ENCODE peak calls at places on chromosomes 3 and 15, in nine cellular contexts. Z, D, J, I, V, X, S, R and F are unnamed samples.

GRCh38 chr15:26075770-26076169 is 212.6 kb upstream of the ATP10A start:
- DNase-seq in I (no peak), J (no peak), R (no peak), V (no peak), Z (no peak), S (no peak), X (no peak), D (no peak), F (no peak)

GRCh38 chr3:77186728-77187127 is 146.8 kb downstream of the ROBO2 start:
- DNase-seq in S (no peak), V (no peak), J (no peak), R (no peak), Z (no peak), D (no peak), X (no peak), I (no peak), F (no peak)

GRCh38 chr15:33934896-33935295 is 33.4 kb upstream of the CHRM5 start:
- DNase-seq in D (no peak), S (no peak), V (no peak), J (no peak), X (no peak), I (peak), Z (no peak), R (no peak), F (no peak)

GRCh38 chr3:177947901-177948300 is 588.3 kb upstream of the KCNMB2 start:
- DNase-seq in D (no peak), S (no peak), Z (no peak), X (no peak), R (no peak), J (no peak), V (no peak), I (no peak), F (no peak)

GRCh38 chr15:34206016-34206415 is 3.9 kb downstream of the KATNBL1 start:
- DNase-seq in D (no peak), J (no peak), V (no peak), I (peak), Z (no peak), R (no peak), S (no peak), X (no peak), F (no peak)

GRCh38 chr3:197335428-197336132 is 37.2 kb upstream of the DLG1 start:
- DNase-seq in S (no peak), J (no peak), X (no peak), R (no peak), Z (no peak), I (no peak), D (peak), V (no peak), F (no peak)

GRCh38 chr3:128863560-128863959 is 15.9 kb upstream of the ACAD9 start:
- DNase-seq in S (no peak), Z (no peak), R (no peak), V (no peak), D (no peak), I (no peak), J (no peak), X (no peak), F (no peak)

GRCh38 chr3:149969945-149970715 is 565 bp downstream of the PFN2 start:
- DNase-seq in D (peak), V (peak), R (peak), I (peak), J (peak), Z (peak), X (peak), S (peak), F (peak)

GRCh38 chr15:100833432-100834389 is 45.9 kb upstream of the ALDH1A3 start:
- DNase-seq in X (no peak), R (no peak), I (no peak), Z (no peak), S (no peak), V (no peak), J (no peak), D (no peak), F (no peak)